ENCODE peak calls at places on chromosomes 2 and 18, in eight cellular contexts. N, A, G, K, T, S, Z and U are unnamed samples.

GRCh38 chr2:184620367-184620766 is 22.0 kb downstream of the ZNF804A start:
- DNase-seq in N (no peak), A (no peak), G (no peak), K (no peak), T (no peak), S (no peak), Z (no peak), U (no peak)

GRCh38 chr18:30889582-30890301 is 152.8 kb downstream of the DSC3 start:
- DNase-seq in N (no peak), A (no peak), G (peak; percentile 16), K (peak; percentile 27), T (peak; percentile 11), S (peak; percentile 5), Z (peak; percentile 1), U (no peak)

GRCh38 chr2:71566271-71566858 is 113.0 kb downstream of the DYSF start:
- DNase-seq in N (no peak), A (no peak), G (no peak), K (no peak), T (no peak), S (no peak), Z (no peak), U (no peak)

GRCh38 chr2:175169191-175169590 is 1.2 kb upstream of the ATF2 start:
- DNase-seq in N (no peak), A (no peak), G (no peak), K (no peak), T (no peak), S (no peak), Z (no peak), U (no peak)

GRCh38 chr2:159366538-159366937 is 80.0 kb upstream of the WDSUB1 start:
- DNase-seq in N (no peak), A (no peak), G (no peak), K (no peak), T (no peak), S (no peak), Z (no peak), U (no peak)

GRCh38 chr2:73823916-73824523 is 4.7 kb upstream of the STAMBP start:
- DNase-seq in N (no peak), A (no peak), G (peak; percentile 57), K (peak; percentile 91), T (peak; percentile 49), S (peak; percentile 57), Z (peak; percentile 86), U (no peak)

GRCh38 chr18:13222371-13223281 is 4.1 kb downstream of the LDLRAD4 start:
- DNase-seq in N (no peak), A (peak; percentile 66), G (no peak), K (no peak), T (no peak), S (no peak), Z (no peak), U (no peak)

GRCh38 chr2:239294571-239295054 is 106.2 kb downstream of the HDAC4 start:
- DNase-seq in N (no peak), A (no peak), G (no peak), K (no peak), T (no peak), S (no peak), Z (no peak), U (no peak)

GRCh38 chr2:46306320-46306719 is 9.1 kb downstream of the EPAS1 start:
- DNase-seq in N (no peak), A (no peak), G (peak; percentile 91), K (peak; percentile 83), T (no peak), S (peak; percentile 86), Z (no peak), U (no peak)

GRCh38 chr2:233706720-233707119 is 6.0 kb upstream of the UGT1A5 start:
- DNase-seq in N (no peak), A (no peak), G (peak; percentile 62), K (peak; percentile 72), T (no peak), S (peak; percentile 53), Z (no peak), U (no peak)

GRCh38 chr2:179106342-179107178 is 56.6 kb upstream of the CCDC141 start:
- DNase-seq in N (peak; percentile 46), A (peak; percentile 61), G (peak; percentile 95), K (peak; percentile 84), T (peak; percentile 10), S (peak; percentile 92), Z (peak; percentile 79), U (no peak)

GRCh38 chr2:239762106-239762505 is 263.0 kb downstream of the NDUFA10 start:
- DNase-seq in N (no peak), A (no peak), G (no peak), K (no peak), T (no peak), S (no peak), Z (no peak), U (no peak)

GRCh38 chr2:9230051-9230802 is 23.6 kb downstream of the ASAP2 start:
- DNase-seq in N (no peak), A (no peak), G (no peak), K (no peak), T (no peak), S (no peak), Z (no peak), U (no peak)

GRCh38 chr2:138396843-138397242 is 104.7 kb upstream of the SPOPL start:
- DNase-seq in N (no peak), A (no peak), G (no peak), K (no peak), T (no peak), S (no peak), Z (no peak), U (no peak)

GRCh38 chr18:45339819-45340550 is 275.3 kb upstream of the SLC14A2 start:
- DNase-seq in N (no peak), A (no peak), G (peak; percentile 72), K (no peak), T (no peak), S (no peak), Z (no peak), U (no peak)

GRCh38 chr18:45342166-45342565 is 273.1 kb upstream of the SLC14A2 start:
- DNase-seq in N (no peak), A (no peak), G (no peak), K (no peak), T (no peak), S (no peak), Z (no peak), U (no peak)

GRCh38 chr18:45342653-45343052 is 272.6 kb upstream of the SLC14A2 start:
- DNase-seq in N (no peak), A (no peak), G (no peak), K (no peak), T (no peak), S (no peak), Z (no peak), U (no peak)

GRCh38 chr18:45340884-45341283 is 274.4 kb upstream of the SLC14A2 start:
- DNase-seq in N (no peak), A (no peak), G (peak; percentile 73), K (no peak), T (no peak), S (no peak), Z (no peak), U (no peak)

DNA sequence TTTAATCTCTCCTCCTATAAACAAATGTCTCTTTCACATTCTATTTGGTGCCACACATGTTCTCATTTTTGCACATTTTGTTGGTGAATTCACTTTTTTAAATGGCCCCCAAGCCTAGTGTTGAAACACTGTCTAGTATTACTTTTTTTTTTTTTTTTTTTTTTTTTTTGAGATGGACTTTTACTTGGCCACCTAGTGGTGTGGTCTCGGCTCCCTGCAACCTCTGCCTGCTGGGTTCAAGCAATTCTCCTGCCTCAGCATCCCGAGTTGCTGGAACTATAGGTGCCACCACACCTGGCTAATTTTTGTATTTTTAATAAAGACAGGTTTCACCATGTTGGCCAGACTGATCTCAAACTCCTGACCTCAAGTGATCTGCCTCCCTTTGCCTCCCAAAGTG is 273.8 kb upstream of the SLC14A2 start:
- DNase-seq in N (no peak), A (no peak), G (no peak), K (no peak), T (no peak), S (no peak), Z (no peak), U (no peak)
- TF ChIP-seq CTCF in N (no peak), A (no peak), G (no peak), K (no peak), T (no peak), S (no peak), Z (no peak), U (no peak)

GRCh38 chr2:100269889-100270288 is 52.4 kb downstream of the LONRF2 start:
- DNase-seq in N (no peak), A (no peak), G (no peak), K (no peak), T (no peak), S (no peak), Z (no peak), U (no peak)

GRCh38 chr2:100271210-100271609 is 51.1 kb downstream of the LONRF2 start:
- DNase-seq in N (no peak), A (no peak), G (no peak), K (no peak), T (no peak), S (no peak), Z (no peak), U (no peak)

GRCh38 chr2:100272848-100273329 is 49.4 kb downstream of the LONRF2 start:
- DNase-seq in N (no peak), A (no peak), G (no peak), K (no peak), T (no peak), S (no peak), Z (no peak), U (no peak)

GRCh38 chr2:100268986-100269385 is 53.3 kb downstream of the LONRF2 start:
- DNase-seq in N (no peak), A (no peak), G (no peak), K (no peak), T (no peak), S (no peak), Z (no peak), U (no peak)

GRCh38 chr2:100270381-100271146 is 51.7 kb downstream of the LONRF2 start:
- DNase-seq in N (no peak), A (no peak), G (no peak), K (no peak), T (no peak), S (no peak), Z (no peak), U (no peak)
- TF ChIP-seq CTCF in N (no peak), A (no peak), G (no peak), K (no peak), T (no peak), S (no peak), Z (no peak), U (no peak)

GRCh38 chr2:62197017-62197586 is 1.2 kb downstream of the B3GNT2 start:
- DNase-seq in N (no peak), A (no peak), G (no peak), K (no peak), T (peak; percentile 45), S (no peak), Z (peak; percentile 68), U (no peak)
- TF ChIP-seq CTCF in N (no peak), A (no peak), G (peak; percentile 29), K (peak; percentile 43), T (peak; percentile 48), S (no peak), Z (no peak), U (no peak)

GRCh38 chr18:45617284-45617683 is 2.0 kb downstream of the SLC14A2 start:
- DNase-seq in N (peak; percentile 74), A (peak; percentile 88), G (peak; percentile 89), K (peak; percentile 42), T (no peak), S (no peak), Z (no peak), U (peak; percentile 67)

GRCh38 chr18:45619826-45620201 is 4.5 kb downstream of the SLC14A2 start:
- DNase-seq in N (no peak), A (no peak), G (no peak), K (no peak), T (no peak), S (no peak), Z (no peak), U (no peak)

GRCh38 chr18:45621068-45621511 is 5.8 kb downstream of the SLC14A2 start:
- DNase-seq in N (no peak), A (peak; percentile 46), G (peak; percentile 16), K (peak; percentile 22), T (peak; percentile 66), S (no peak), Z (peak; percentile 48), U (no peak)

GRCh38 chr18:45619062-45619825 is 4.0 kb downstream of the SLC14A2 start:
- DNase-seq in N (no peak), A (peak; percentile 51), G (no peak), K (no peak), T (no peak), S (no peak), Z (no peak), U (no peak)
- TF ChIP-seq CTCF in N (peak; percentile 30), A (no peak), G (no peak), K (no peak), T (no peak), S (no peak), Z (no peak), U (no peak)